ENCODE peak calls at places on chromosomes 3 and 15, in six cellular contexts. U is body of pancreas; W is spleen; G is SW480; T is CD4-positive, alpha-beta T cell; Y is T-helper 1 cell. P is an unnamed sample.

GRCh38 chr3:64684715-64685261 is 3.0 kb downstream of the ADAMTS9 start:
- DNase-seq in T (no peak), W (no peak), G (no peak), Y (no peak), U (peak; percentile 45), P (no peak)

GRCh38 chr3:71978150-71978721 is 193.3 kb upstream of the PROK2 start:
- DNase-seq in Y (no peak), G (peak; percentile 5), U (no peak), W (no peak), T (no peak), P (no peak)

GRCh38 chr3:117252208-117252607 is 542.6 kb downstream of the TUSC7 start:
- DNase-seq in W (no peak), U (no peak), T (no peak), G (peak; percentile 5), Y (no peak), P (no peak)

GRCh38 chr3:42424911-42425310 is 14.5 kb upstream of the LYZL4 start:
- DNase-seq in Y (no peak), U (no peak), G (no peak), W (no peak), T (no peak), P (no peak)

GRCh38 chr15:93043621-93044300 is 45.2 kb downstream of the RGMA start:
- DNase-seq in W (peak; percentile 64), T (no peak), U (no peak), G (no peak), Y (no peak), P (no peak)

GRCh38 chr3:140164922-140165590 is 230.1 kb downstream of the CLSTN2 start:
- DNase-seq in U (peak; percentile 36), Y (no peak), G (no peak), T (no peak), W (no peak), P (no peak)

GRCh38 chr3:99474776-99475175 is 163.6 kb upstream of the COL8A1 start:
- DNase-seq in U (no peak), T (no peak), W (no peak), Y (no peak), G (no peak), P (no peak)

GRCh38 chr15:77552066-77552465 is 80.6 kb downstream of the LINGO1 start:
- DNase-seq in W (no peak), T (no peak), U (no peak), G (no peak), Y (no peak), P (no peak)

GRCh38 chr3:151146071-151146730 is 56.8 kb downstream of the GPR171 start:
- DNase-seq in U (peak; percentile 74), T (peak; percentile 48), G (peak; percentile 83), Y (peak; percentile 36), W (peak; percentile 87), P (peak; percentile 51)

GRCh38 chr3:125154800-125155269 is 57.7 kb downstream of the SLC12A8 start:
- DNase-seq in T (no peak), Y (no peak), G (no peak), W (no peak), U (no peak), P (no peak)

GRCh38 chr3:133162906-133163305 is 124.7 kb downstream of the TMEM108 start:
- DNase-seq in G (no peak), Y (no peak), U (no peak), T (no peak), W (no peak), P (no peak)

GRCh38 chr3:45368382-45368781 is 20.0 kb upstream of the LARS2 start:
- DNase-seq in W (no peak), G (no peak), U (no peak), Y (no peak), T (no peak), P (no peak)

GRCh38 chr15:38912067-38912466 is 347.5 kb upstream of the RASGRP1 start:
- DNase-seq in G (no peak), Y (no peak), T (no peak), W (no peak), U (no peak), P (no peak)

GRCh38 chr15:85725019-85725418 is 69.7 kb downstream of the KLHL25 start:
- DNase-seq in G (no peak), T (no peak), W (no peak), Y (no peak), U (no peak), P (no peak)

GRCh38 chr15:48005921-48006541 is 114.8 kb upstream of the SLC24A5 start:
- DNase-seq in T (no peak), G (no peak), W (no peak), U (peak; percentile 15), Y (no peak), P (no peak)

GRCh38 chr3:31219131-31219843 is 313.4 kb upstream of the STT3B start:
- DNase-seq in T (no peak), G (peak; percentile 49), Y (no peak), W (no peak), U (no peak), P (no peak)

GRCh38 chr15:66923438-66923881 is 141.9 kb upstream of the SMAD3 start:
- DNase-seq in W (no peak), Y (peak; percentile 7), T (peak; percentile 42), U (peak; percentile 43), G (no peak), P (peak; percentile 26)

GRCh38 chr3:194682651-194683310 is 2.9 kb upstream of the FAM43A start:
- DNase-seq in G (peak; percentile 93), Y (peak; percentile 63), W (peak; percentile 84), T (peak; percentile 67), U (peak; percentile 78), P (peak; percentile 20)

GRCh38 chr15:66404532-66404931 is 17.8 kb downstream of the MAP2K1 start:
- DNase-seq in G (no peak), T (no peak), Y (no peak), U (no peak), W (no peak), P (no peak)

GRCh38 chr3:36926292-36926897 is 18.5 kb downstream of the TRANK1 start:
- DNase-seq in T (no peak), G (no peak), W (no peak), U (no peak), Y (no peak), P (no peak)

GRCh38 chr15:69384626-69385025 is 29.5 kb upstream of the KIF23 start:
- DNase-seq in Y (no peak), U (no peak), T (no peak), G (no peak), W (no peak), P (no peak)

GRCh38 chr15:39976291-39977274 is 42.7 kb downstream of the EIF2AK4 start:
- DNase-seq in G (peak; percentile 77), T (no peak), Y (no peak), W (peak; percentile 76), U (peak; percentile 44), P (no peak)

GRCh38 chr15:35580606-35581005 is 34.6 kb upstream of the DPH6 start:
- DNase-seq in U (no peak), G (no peak), Y (no peak), W (no peak), T (no peak), P (no peak)

GRCh38 chr15:67097893-67098740 is 32.7 kb downstream of the SMAD3 start:
- DNase-seq in T (peak; percentile 52), Y (peak; percentile 35), U (no peak), G (peak; percentile 66), W (no peak), P (no peak)

GRCh38 chr3:147341727-147342126 is 64.6 kb downstream of the ZIC4 start:
- DNase-seq in G (no peak), U (no peak), W (no peak), Y (no peak), T (no peak), P (no peak)

GRCh38 chr3:30631237-30631961 is 25.0 kb downstream of the TGFBR2 start:
- DNase-seq in G (peak; percentile 66), T (no peak), U (no peak), Y (peak; percentile 37), W (no peak), P (peak; percentile 67)

GRCh38 chr15:69234676-69235075 is 64.0 kb upstream of the PAQR5 start:
- DNase-seq in U (no peak), T (no peak), G (no peak), W (no peak), Y (no peak), P (no peak)

GRCh38 chr3:52291508-52292181 is 4.0 kb downstream of the GLYCTK start:
- DNase-seq in Y (peak; percentile 32), W (peak; percentile 79), U (peak; percentile 35), T (peak; percentile 52), G (no peak), P (peak; percentile 43)

GRCh38 chr3:168047190-168047795 is 48.4 kb downstream of the GOLIM4 start:
- DNase-seq in T (no peak), U (no peak), Y (no peak), W (no peak), G (peak; percentile 90), P (no peak)

GRCh38 chr3:191136347-191136746 is 62.7 kb upstream of the OSTN start:
- DNase-seq in W (no peak), U (no peak), T (no peak), G (no peak), Y (no peak), P (no peak)

GRCh38 chr15:32029862-32030781 is at the start of gene CHRNA7:
- DNase-seq in W (peak; percentile 79), T (no peak), Y (no peak), U (peak; percentile 85), G (peak; percentile 70), P (no peak)

GRCh38 chr15:41930221-41930866 is 36.5 kb upstream of the SPTBN5 start:
- DNase-seq in Y (no peak), U (no peak), W (no peak), G (peak; percentile 50), T (no peak), P (no peak)

GRCh38 chr3:45816544-45816943 is 20.2 kb upstream of the SLC6A20 start:
- DNase-seq in G (no peak), W (no peak), T (no peak), U (no peak), Y (no peak), P (no peak)

GRCh38 chr3:48016336-48016973 is at the start of gene MAP4:
- DNase-seq in W (no peak), G (no peak), U (no peak), T (no peak), Y (no peak), P (peak; percentile 0)

GRCh38 chr15:77621847-77622211 is 10.9 kb downstream of the LINGO1 start:
- DNase-seq in W (no peak), G (no peak), U (no peak), T (no peak), Y (no peak), P (no peak)

GRCh38 chr3:57161131-57161538 is 4.0 kb downstream of the IL17RD start:
- DNase-seq in U (no peak), Y (no peak), G (no peak), W (no peak), T (no peak), P (no peak)

GRCh38 chr3:184262166-184262926 is 993 bp upstream of the CAMK2N2 start:
- DNase-seq in T (no peak), Y (no peak), W (no peak), U (peak; percentile 92), G (no peak), P (no peak)